ENCODE peak calls at places on chromosomes 5 and 9, in seven cellular contexts. T is stomach; W is DND-41; L is adrenal gland; H is effector memory CD4-positive, alpha-beta T cell; F is CD8-positive, alpha-beta T cell; M is endothelial cell of umbilical vein. U is an unnamed sample. For H3K27me3, the result is how much of the 10 kb centered on the place peaks cover.

GRCh38 chr5:9294793-9295465 is 250.9 kb downstream of the SEMA5A start:
- DNase-seq in H (no peak), L (no peak), W (no peak), F (no peak), T (no peak), M (no peak), U (no peak)

GRCh38 chr9:117354252-117354847 is 60.5 kb downstream of the ASTN2 start:
- DNase-seq in H (no peak), M (no peak), F (no peak), T (no peak), L (no peak), W (no peak), U (no peak)

GRCh38 chr5:27290166-27290565 is 251.8 kb upstream of the CDH9 start:
- DNase-seq in W (no peak), T (no peak), H (no peak), F (no peak), L (no peak), M (no peak), U (no peak)

GRCh38 chr5:91182763-91183162 is 200.4 kb downstream of the ARRDC3 start:
- DNase-seq in F (no peak), T (no peak), H (no peak), W (no peak), M (no peak), L (no peak), U (no peak)

GRCh38 chr9:136381311-136381710 is 7.8 kb upstream of the CARD9 start:
- DNase-seq in M (no peak), W (no peak), H (no peak), F (no peak), L (no peak), T (no peak), U (no peak)

GRCh38 chr5:78958672-78959410 is 26.3 kb downstream of the ARSB start:
- DNase-seq in T (no peak), F (no peak), H (no peak), M (peak), W (no peak), L (no peak), U (no peak)

GRCh38 chr9:114000063-114000454 is 78.0 kb downstream of the AMBP start:
- DNase-seq in F (no peak), H (no peak), L (peak), T (peak), M (no peak), W (no peak), U (no peak)

GRCh38 chr5:60668715-60669304 is 31.2 kb downstream of the DEPDC1B start:
- DNase-seq in F (no peak), H (no peak), T (no peak), L (no peak), W (no peak), M (peak), U (peak)

GRCh38 chr9:68643901-68644809 is 60.9 kb upstream of the PIP5K1B start:
- DNase-seq in M (no peak), F (no peak), L (no peak), W (no peak), T (no peak), H (no peak), U (no peak)

GRCh38 chr5:389197-389821 is 53.7 kb upstream of the EXOC3 start:
- DNase-seq in F (no peak), M (no peak), T (no peak), H (no peak), W (no peak), L (no peak), U (no peak)

GRCh38 chr5:134258896-134259295 is 33.0 kb upstream of the PPP2CA start:
- DNase-seq in L (no peak), W (no peak), H (no peak), M (no peak), F (no peak), T (no peak), U (no peak)
- H3K27me3 ChIP-seq in L (under half), W (under half), H (under half), M (under half), F (under half), T (under half), U (under half)

DNA sequence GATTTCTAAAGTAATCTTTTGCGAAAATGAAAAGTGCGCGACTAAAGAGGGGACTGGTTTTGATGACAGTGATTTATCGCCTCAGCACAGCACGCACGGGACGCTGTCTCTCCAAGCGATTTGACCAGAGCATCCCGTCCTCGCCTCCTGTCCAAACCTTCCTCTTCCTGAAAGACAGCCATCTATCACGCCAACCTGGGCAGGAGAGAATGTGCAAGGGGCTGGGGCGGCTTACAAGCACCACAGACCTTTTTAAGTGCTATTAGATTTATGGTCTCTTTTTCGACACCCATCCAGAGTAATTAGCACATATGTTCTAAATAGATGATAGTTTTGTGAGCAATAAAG is 7.4 kb downstream of the NR2F1-AS1 start:
- DNase-seq in F (no peak), M (no peak), H (no peak), W (no peak), L (no peak), T (no peak), U (no peak)
- H3K4me3 ChIP-seq in F (no peak), M (no peak), H (no peak), W (no peak), L (peak), T (no peak), U (no peak)

DNA sequence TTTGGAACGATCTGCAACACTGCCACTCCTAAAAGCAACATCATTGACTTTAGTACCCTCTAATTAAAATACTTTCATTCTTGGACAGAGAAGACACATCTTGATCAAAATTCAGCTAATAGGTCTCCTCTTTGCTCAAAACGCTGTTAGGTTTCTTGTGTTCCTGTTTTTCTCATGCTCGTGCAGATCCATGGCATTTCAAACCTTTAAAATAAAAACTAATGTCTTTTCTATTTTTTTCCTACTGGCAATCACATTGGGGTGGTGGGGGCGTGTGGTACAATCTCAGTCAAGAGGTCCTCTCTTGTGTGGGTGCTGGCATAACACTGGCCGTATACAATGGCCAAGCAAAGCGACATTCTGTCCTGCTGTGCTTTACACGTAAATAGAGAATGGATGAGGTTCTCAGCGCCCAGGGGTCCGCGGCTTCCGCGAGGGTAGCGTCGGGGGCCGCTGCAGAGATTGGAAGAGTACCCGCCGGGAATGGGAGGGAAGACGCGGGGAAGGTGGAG is 313 bp upstream of the GPR150 start:
- DNase-seq in H (no peak), W (no peak), F (no peak), T (no peak), M (no peak), L (no peak), U (no peak)
- H3K27me3 ChIP-seq in H (under half), W (under half), F (under half), T (under half), M (under half), L (under half), U (under half)

GRCh38 chr5:175444905-175445456 is 999 bp upstream of the DRD1 start:
- DNase-seq in L (no peak), W (no peak), F (no peak), M (no peak), H (no peak), T (no peak), U (no peak)
- H3K4me3 ChIP-seq in L (peak), W (no peak), F (no peak), M (no peak), H (peak), T (peak), U (no peak)

GRCh38 chr5:11655681-11656080 is 248.6 kb downstream of the CTNND2 start:
- DNase-seq in M (no peak), L (no peak), W (no peak), H (no peak), F (no peak), T (no peak), U (no peak)

GRCh38 chr5:11658341-11658740 is 245.9 kb downstream of the CTNND2 start:
- DNase-seq in W (no peak), F (no peak), H (no peak), M (no peak), T (no peak), L (no peak), U (no peak)

GRCh38 chr5:11656940-11657339 is 247.3 kb downstream of the CTNND2 start:
- DNase-seq in L (no peak), M (no peak), T (no peak), W (no peak), H (no peak), F (no peak), U (no peak)
- H3K27me3 ChIP-seq in L (under half), M (under half), T (under half), W (under half), H (under half), F (under half), U (under half)